ENCODE peak calls at places on chromosome 11, in seven cellular contexts. One of them, this sample, is unnamed.
A peak's percentile ranks its signal among the peaks of the same experiment; 100 is the strongest.

GRCh38 chr11:35257287-35257686 is 118.3 kb downstream of the CD44 start:
- DNase-seq in IMR-90: no peak
- DNase-seq in astrocyte: no peak
- DNase-seq in heart left ventricle: no peak
- DNase-seq in tibial artery: no peak
- DNase-seq in A549: no peak
- DNase-seq in lower lobe of right lung: no peak
- DNase-seq in this sample: no peak

GRCh38 chr11:33040127-33040861 is 922 bp downstream of the TCP11L1 start:
- DNase-seq in A549: peak; percentile 73
- DNase-seq in lower lobe of right lung: no peak
- DNase-seq in tibial artery: no peak
- DNase-seq in astrocyte: peak; percentile 52
- DNase-seq in heart left ventricle: no peak
- DNase-seq in IMR-90: peak; percentile 44
- DNase-seq in this sample: no peak

GRCh38 chr11:19670030-19670761 is 42.4 kb upstream of the NAV2 start:
- DNase-seq in lower lobe of right lung: no peak
- DNase-seq in IMR-90: peak; percentile 28
- DNase-seq in astrocyte: peak; percentile 42
- DNase-seq in heart left ventricle: no peak
- DNase-seq in tibial artery: peak; percentile 39
- DNase-seq in A549: peak; percentile 46
- DNase-seq in this sample: peak; percentile 33

GRCh38 chr11:6655020-6655789 is 404 bp downstream of the DCHS1 start:
- DNase-seq in heart left ventricle: peak; percentile 42
- DNase-seq in A549: no peak
- DNase-seq in IMR-90: no peak
- DNase-seq in tibial artery: peak; percentile 53
- DNase-seq in lower lobe of right lung: no peak
- DNase-seq in astrocyte: no peak
- DNase-seq in this sample: no peak

GRCh38 chr11:31956310-31956709 is 134.6 kb upstream of the RCN1 start:
- DNase-seq in A549: no peak
- DNase-seq in heart left ventricle: no peak
- DNase-seq in tibial artery: no peak
- DNase-seq in lower lobe of right lung: no peak
- DNase-seq in astrocyte: peak; percentile 45
- DNase-seq in IMR-90: peak; percentile 36
- DNase-seq in this sample: peak; percentile 18

GRCh38 chr11:30917859-30918478 is 331.8 kb upstream of the MPPED2 start:
- DNase-seq in A549: peak; percentile 47
- DNase-seq in IMR-90: peak; percentile 42
- DNase-seq in tibial artery: no peak
- DNase-seq in heart left ventricle: no peak
- DNase-seq in astrocyte: peak; percentile 9
- DNase-seq in lower lobe of right lung: no peak
- DNase-seq in this sample: peak; percentile 25

GRCh38 chr11:10390375-10390774 is 64.7 kb upstream of the AMPD3 start:
- DNase-seq in A549: peak; percentile 66
- DNase-seq in IMR-90: no peak
- DNase-seq in heart left ventricle: no peak
- DNase-seq in astrocyte: no peak
- DNase-seq in tibial artery: no peak
- DNase-seq in lower lobe of right lung: no peak
- DNase-seq in this sample: no peak

GRCh38 chr11:66933508-66933907 is 24.7 kb downstream of the PC start:
- DNase-seq in tibial artery: no peak
- DNase-seq in A549: peak; percentile 61
- DNase-seq in IMR-90: no peak
- DNase-seq in astrocyte: peak; percentile 33
- DNase-seq in heart left ventricle: no peak
- DNase-seq in lower lobe of right lung: no peak
- DNase-seq in this sample: no peak

GRCh38 chr11:128890543-128891409 is at the start of gene KCNJ5:
- DNase-seq in lower lobe of right lung: peak; percentile 59
- DNase-seq in IMR-90: no peak
- DNase-seq in astrocyte: no peak
- DNase-seq in tibial artery: no peak
- DNase-seq in heart left ventricle: peak; percentile 45
- DNase-seq in A549: peak; percentile 7
- DNase-seq in this sample: no peak

GRCh38 chr11:64226507-64227051 is 505 bp downstream of the NUDT22 start:
- DNase-seq in A549: no peak
- DNase-seq in lower lobe of right lung: peak; percentile 80
- DNase-seq in heart left ventricle: peak; percentile 76
- DNase-seq in tibial artery: peak; percentile 54
- DNase-seq in IMR-90: no peak
- DNase-seq in astrocyte: no peak
- DNase-seq in this sample: no peak

GRCh38 chr11:125591659-125592304 is 870 bp upstream of the STT3A start:
- DNase-seq in heart left ventricle: peak; percentile 26
- DNase-seq in A549: no peak
- DNase-seq in tibial artery: peak; percentile 30
- DNase-seq in lower lobe of right lung: peak; percentile 59
- DNase-seq in IMR-90: peak; percentile 13
- DNase-seq in astrocyte: peak; percentile 16
- DNase-seq in this sample: peak; percentile 17

GRCh38 chr11:103920933-103921332 is 115.5 kb upstream of the DDI1 start:
- DNase-seq in IMR-90: no peak
- DNase-seq in A549: no peak
- DNase-seq in lower lobe of right lung: no peak
- DNase-seq in tibial artery: no peak
- DNase-seq in heart left ventricle: no peak
- DNase-seq in astrocyte: no peak
- DNase-seq in this sample: no peak

GRCh38 chr11:114315749-114316368 is 19.7 kb downstream of the NNMT start:
- DNase-seq in heart left ventricle: no peak
- DNase-seq in lower lobe of right lung: peak; percentile 54
- DNase-seq in A549: peak; percentile 97
- DNase-seq in astrocyte: no peak
- DNase-seq in tibial artery: no peak
- DNase-seq in IMR-90: no peak
- DNase-seq in this sample: no peak

GRCh38 chr11:86513746-86514373 is 139.2 kb downstream of the CCDC81 start:
- DNase-seq in astrocyte: no peak
- DNase-seq in A549: no peak
- DNase-seq in heart left ventricle: no peak
- DNase-seq in tibial artery: no peak
- DNase-seq in IMR-90: no peak
- DNase-seq in lower lobe of right lung: no peak
- DNase-seq in this sample: no peak

GRCh38 chr11:103594283-103594682 is 442.2 kb upstream of the DDI1 start:
- DNase-seq in lower lobe of right lung: no peak
- DNase-seq in IMR-90: no peak
- DNase-seq in astrocyte: no peak
- DNase-seq in tibial artery: no peak
- DNase-seq in A549: no peak
- DNase-seq in heart left ventricle: no peak
- DNase-seq in this sample: no peak

GRCh38 chr11:43547411-43547718 is 133.2 kb upstream of the HSD17B12 start:
- DNase-seq in lower lobe of right lung: no peak
- DNase-seq in heart left ventricle: no peak
- DNase-seq in astrocyte: no peak
- DNase-seq in A549: no peak
- DNase-seq in tibial artery: no peak
- DNase-seq in IMR-90: no peak
- DNase-seq in this sample: no peak

GRCh38 chr11:91691872-91692271 is 532.7 kb upstream of the FAT3 start:
- DNase-seq in A549: no peak
- DNase-seq in astrocyte: no peak
- DNase-seq in heart left ventricle: no peak
- DNase-seq in IMR-90: no peak
- DNase-seq in lower lobe of right lung: no peak
- DNase-seq in tibial artery: no peak
- DNase-seq in this sample: no peak

GRCh38 chr11:132604446-132604845 is 927.9 kb downstream of the OPCML start:
- DNase-seq in heart left ventricle: no peak
- DNase-seq in astrocyte: peak; percentile 84
- DNase-seq in IMR-90: peak; percentile 63
- DNase-seq in lower lobe of right lung: no peak
- DNase-seq in A549: no peak
- DNase-seq in tibial artery: no peak
- DNase-seq in this sample: peak; percentile 49

GRCh38 chr11:94020777-94021615 is at the start of gene HEPHL1:
- DNase-seq in A549: no peak
- DNase-seq in astrocyte: peak; percentile 29
- DNase-seq in tibial artery: no peak
- DNase-seq in IMR-90: peak; percentile 4
- DNase-seq in lower lobe of right lung: no peak
- DNase-seq in heart left ventricle: no peak
- DNase-seq in this sample: no peak

GRCh38 chr11:64878223-64878493 is 263 bp downstream of the EHD1 start:
- DNase-seq in lower lobe of right lung: no peak
- DNase-seq in heart left ventricle: no peak
- DNase-seq in astrocyte: no peak
- DNase-seq in IMR-90: no peak
- DNase-seq in A549: no peak
- DNase-seq in tibial artery: no peak
- DNase-seq in this sample: peak; percentile 29

GRCh38 chr11:22169833-22170232 is 23.1 kb upstream of the ANO5 start:
- DNase-seq in astrocyte: no peak
- DNase-seq in A549: peak; percentile 13
- DNase-seq in lower lobe of right lung: no peak
- DNase-seq in IMR-90: peak; percentile 0
- DNase-seq in tibial artery: no peak
- DNase-seq in heart left ventricle: no peak
- DNase-seq in this sample: no peak

GRCh38 chr11:72767203-72768062 is 15.2 kb upstream of the ARAP1 start:
- DNase-seq in heart left ventricle: no peak
- DNase-seq in A549: no peak
- DNase-seq in astrocyte: no peak
- DNase-seq in tibial artery: no peak
- DNase-seq in IMR-90: no peak
- DNase-seq in lower lobe of right lung: no peak
- DNase-seq in this sample: no peak

GRCh38 chr11:64535811-64536210 is 55.2 kb upstream of the SLC22A12 start:
- DNase-seq in heart left ventricle: no peak
- DNase-seq in A549: no peak
- DNase-seq in tibial artery: peak; percentile 10
- DNase-seq in IMR-90: no peak
- DNase-seq in astrocyte: no peak
- DNase-seq in lower lobe of right lung: peak; percentile 8
- DNase-seq in this sample: no peak

GRCh38 chr11:74004694-74005615 is 3.9 kb downstream of the UCP3 start:
- DNase-seq in heart left ventricle: no peak
- DNase-seq in astrocyte: no peak
- DNase-seq in lower lobe of right lung: no peak
- DNase-seq in A549: no peak
- DNase-seq in IMR-90: no peak
- DNase-seq in tibial artery: no peak
- DNase-seq in this sample: no peak

GRCh38 chr11:16984229-16984628 is 30.0 kb downstream of the PLEKHA7 start:
- DNase-seq in heart left ventricle: no peak
- DNase-seq in lower lobe of right lung: no peak
- DNase-seq in IMR-90: no peak
- DNase-seq in A549: no peak
- DNase-seq in astrocyte: no peak
- DNase-seq in tibial artery: no peak
- DNase-seq in this sample: no peak

GRCh38 chr11:16981651-16982194 is 32.5 kb downstream of the PLEKHA7 start:
- DNase-seq in tibial artery: no peak
- DNase-seq in A549: peak; percentile 32
- DNase-seq in heart left ventricle: no peak
- DNase-seq in astrocyte: peak; percentile 75
- DNase-seq in lower lobe of right lung: peak; percentile 61
- DNase-seq in IMR-90: peak; percentile 14
- DNase-seq in this sample: peak; percentile 41

GRCh38 chr11:16979708-16980622 is 34.2 kb downstream of the PLEKHA7 start:
- DNase-seq in heart left ventricle: no peak
- DNase-seq in IMR-90: no peak
- DNase-seq in tibial artery: no peak
- DNase-seq in astrocyte: no peak
- DNase-seq in A549: no peak
- DNase-seq in lower lobe of right lung: no peak
- DNase-seq in this sample: no peak

GRCh38 chr11:16982809-16983208 is 31.4 kb downstream of the PLEKHA7 start:
- DNase-seq in A549: no peak
- DNase-seq in lower lobe of right lung: no peak
- DNase-seq in tibial artery: no peak
- DNase-seq in IMR-90: no peak
- DNase-seq in heart left ventricle: no peak
- DNase-seq in astrocyte: no peak
- DNase-seq in this sample: no peak

DNA sequence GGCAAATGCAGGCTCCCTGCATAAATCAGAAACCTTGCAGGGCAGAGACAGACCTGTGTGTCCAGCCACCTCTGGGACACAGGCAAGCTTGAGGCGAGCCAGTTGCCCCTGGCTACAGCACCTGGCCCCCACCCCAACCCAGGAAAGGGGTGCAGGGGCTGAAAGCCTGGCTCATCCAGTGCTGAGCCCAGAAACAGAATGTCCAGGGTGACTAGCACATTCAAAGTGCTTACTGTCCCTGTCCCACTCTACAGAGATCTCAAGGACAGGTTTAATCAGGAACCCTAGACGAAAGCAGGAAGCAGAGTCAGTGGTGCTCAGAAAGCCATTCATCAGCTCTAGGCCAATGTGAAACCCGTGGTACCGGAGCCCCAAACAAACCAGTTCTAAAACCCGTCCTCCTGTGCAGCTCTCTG is 31.9 kb downstream of the PLEKHA7 start:
- DNase-seq in astrocyte: no peak
- DNase-seq in tibial artery: no peak
- DNase-seq in lower lobe of right lung: no peak
- DNase-seq in heart left ventricle: no peak
- DNase-seq in IMR-90: no peak
- DNase-seq in A549: no peak
- DNase-seq in this sample: no peak
- H3K27ac ChIP-seq in astrocyte: peak overlapping the region; percentile 70
- H3K27ac ChIP-seq in tibial artery: no peak overlapping the region
- H3K27ac ChIP-seq in lower lobe of right lung: peak overlapping the region; percentile 70
- H3K27ac ChIP-seq in heart left ventricle: no peak overlapping the region
- H3K27ac ChIP-seq in IMR-90: no peak overlapping the region
- H3K27ac ChIP-seq in A549: no peak overlapping the region
- H3K27ac ChIP-seq in this sample: no peak overlapping the region

GRCh38 chr11:9254416-9254815 is 10.7 kb downstream of the DENND5A start:
- DNase-seq in heart left ventricle: no peak
- DNase-seq in astrocyte: no peak
- DNase-seq in IMR-90: no peak
- DNase-seq in lower lobe of right lung: no peak
- DNase-seq in A549: no peak
- DNase-seq in tibial artery: no peak
- DNase-seq in this sample: no peak
- H3K4me3 ChIP-seq in heart left ventricle: no peak overlapping the region
- H3K4me3 ChIP-seq in astrocyte: no peak overlapping the region
- H3K4me3 ChIP-seq in IMR-90: no peak overlapping the region
- H3K4me3 ChIP-seq in lower lobe of right lung: no peak overlapping the region
- H3K4me3 ChIP-seq in A549: no peak overlapping the region
- H3K4me3 ChIP-seq in tibial artery: no peak overlapping the region
- H3K4me3 ChIP-seq in this sample: no peak overlapping the region

GRCh38 chr11:41779401-41779960 is 320.0 kb upstream of the LRRC4C start:
- DNase-seq in lower lobe of right lung: no peak
- DNase-seq in IMR-90: no peak
- DNase-seq in A549: no peak
- DNase-seq in heart left ventricle: no peak
- DNase-seq in tibial artery: no peak
- DNase-seq in astrocyte: no peak
- DNase-seq in this sample: no peak
- TF ChIP-seq CTCF in lower lobe of right lung: no peak
- TF ChIP-seq CTCF in IMR-90: no peak
- TF ChIP-seq CTCF in A549: no peak
- TF ChIP-seq CTCF in heart left ventricle: no peak
- TF ChIP-seq CTCF in tibial artery: no peak
- TF ChIP-seq CTCF in astrocyte: no peak
- TF ChIP-seq CTCF in this sample: no peak

GRCh38 chr11:121714356-121714755 is 261.6 kb upstream of the SORL1-AS1 start:
- DNase-seq in heart left ventricle: no peak
- DNase-seq in astrocyte: peak; percentile 36
- DNase-seq in A549: no peak
- DNase-seq in IMR-90: peak; percentile 72
- DNase-seq in lower lobe of right lung: no peak
- DNase-seq in tibial artery: no peak
- DNase-seq in this sample: peak; percentile 4
- H3K27ac ChIP-seq in heart left ventricle: no peak overlapping the region
- H3K27ac ChIP-seq in astrocyte: no peak overlapping the region
- H3K27ac ChIP-seq in A549: no peak overlapping the region
- H3K27ac ChIP-seq in IMR-90: no peak overlapping the region
- H3K27ac ChIP-seq in lower lobe of right lung: no peak overlapping the region
- H3K27ac ChIP-seq in tibial artery: no peak overlapping the region
- H3K27ac ChIP-seq in this sample: no peak overlapping the region

This sample was measured in brain microvascular endothelial cell.